ENCODE peak calls at places on chromosomes 7 and 10, in four cellular contexts. O, A, M and V are unnamed samples.

GRCh38 chr10:53025172-53025651 is 252.6 kb upstream of the MBL2 start:
- DNase-seq in O (no peak), A (no peak), M (no peak), V (no peak)

GRCh38 chr10:93028881-93029280 is 31.7 kb upstream of the CYP26C1 start:
- DNase-seq in O (no peak), A (no peak), M (no peak), V (no peak)

GRCh38 chr10:88754272-88754671 is 5.5 kb upstream of the LIPN start:
- DNase-seq in O (no peak), A (peak), M (no peak), V (no peak)

GRCh38 chr10:65365878-65366277 is 1560.0 kb upstream of the LRRTM3 start:
- DNase-seq in O (no peak), A (no peak), M (no peak), V (no peak)

GRCh38 chr10:62082729-62083412 is 181.4 kb downstream of the ARID5B start:
- DNase-seq in O (no peak), A (no peak), M (peak), V (no peak)

GRCh38 chr7:5419523-5420107 is 4.0 kb downstream of the TNRC18 start:
- DNase-seq in O (peak), A (no peak), M (no peak), V (peak)

GRCh38 chr7:27600247-27600646 is 62.4 kb downstream of the HIBADH start:
- DNase-seq in O (no peak), A (no peak), M (no peak), V (no peak)

GRCh38 chr10:571643-572042 is 117.8 kb downstream of the DIP2C start:
- DNase-seq in O (no peak), A (no peak), M (no peak), V (no peak)

GRCh38 chr7:28115261-28115660 is 65.3 kb downstream of the JAZF1 start:
- DNase-seq in O (no peak), A (no peak), M (no peak), V (no peak)

GRCh38 chr10:69232736-69233135 is 12.6 kb downstream of the HKDC1 start:
- DNase-seq in O (no peak), A (no peak), M (no peak), V (no peak)

GRCh38 chr7:128939861-128940410 is 2.2 kb downstream of the IRF5 start:
- DNase-seq in O (peak), A (peak), M (no peak), V (no peak)

GRCh38 chr10:61830072-61830845 is 71.2 kb upstream of the ARID5B start:
- DNase-seq in O (no peak), A (no peak), M (no peak), V (no peak)

GRCh38 chr10:104406715-104407517 is 53.3 kb downstream of the CFAP58 start:
- DNase-seq in O (no peak), A (peak), M (no peak), V (no peak)

GRCh38 chr7:92641921-92642511 is 51.8 kb upstream of the FAM133B start:
- DNase-seq in O (no peak), A (no peak), M (no peak), V (no peak)

GRCh38 chr10:71575446-71575845 is 144.1 kb downstream of the C10orf105 start:
- DNase-seq in O (no peak), A (no peak), M (no peak), V (no peak)

GRCh38 chr10:23293145-23293724 is 51.4 kb downstream of the C10orf67 start:
- DNase-seq in O (peak), A (peak), M (peak), V (peak)

GRCh38 chr10:17586741-17587720 is 30.1 kb downstream of the HACD1 start:
- DNase-seq in O (no peak), A (no peak), M (no peak), V (no peak)

GRCh38 chr7:34454381-34454780 is 203.6 kb upstream of the NPSR1 start:
- DNase-seq in O (no peak), A (no peak), M (no peak), V (no peak)

GRCh38 chr7:51255536-51256243 is 60.9 kb downstream of the COBL start:
- DNase-seq in O (no peak), A (no peak), M (no peak), V (no peak)

GRCh38 chr10:3239066-3239919 is 66.7 kb upstream of the PITRM1 start:
- DNase-seq in O (peak), A (peak), M (no peak), V (peak)

GRCh38 chr10:55146032-55146431 is 345.0 kb upstream of the PCDH15 start:
- DNase-seq in O (no peak), A (no peak), M (no peak), V (no peak)
- TF ChIP-seq USF1 in O (no peak), A (no peak), M (no peak), V (no peak)

DNA sequence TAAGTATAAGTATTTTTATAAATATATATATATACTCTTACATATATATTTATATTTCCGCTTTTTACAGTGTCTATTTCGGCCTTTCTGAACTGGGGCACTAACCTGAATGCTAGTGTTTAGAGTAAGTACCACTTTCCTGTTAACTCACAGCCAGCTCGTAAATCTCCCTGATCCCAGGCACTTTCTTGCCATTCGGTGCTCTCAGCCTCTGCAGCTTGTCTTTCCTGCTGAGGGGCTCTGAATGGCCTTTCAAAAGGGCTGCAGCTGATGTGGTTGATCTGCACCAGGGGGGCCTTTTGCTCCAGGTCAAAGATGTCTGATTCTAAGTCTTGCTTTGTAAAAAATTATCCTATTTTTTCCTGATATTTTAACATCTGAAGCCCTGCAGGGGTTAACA is 25.4 kb upstream of the HPS1 start:
- DNase-seq in O (no peak), A (no peak), M (no peak), V (peak)
- TF ChIP-seq USF1 in O (no peak), A (no peak), M (no peak), V (no peak)

GRCh38 chr7:925601-926000 is 28.9 kb downstream of the ADAP1 start:
- DNase-seq in O (no peak), A (no peak), M (no peak), V (peak)
- TF ChIP-seq USF1 in O (no peak), A (no peak), M (no peak), V (no peak)

GRCh38 chr10:117386805-117387204 is 11.6 kb upstream of the PDZD8 start:
- DNase-seq in O (no peak), A (no peak), M (no peak), V (no peak)

GRCh38 chr10:117391436-117392205 is 16.4 kb upstream of the PDZD8 start:
- DNase-seq in O (no peak), A (no peak), M (no peak), V (no peak)
- TF ChIP-seq USF1 in O (no peak), A (no peak), M (no peak), V (no peak)

GRCh38 chr10:74650613-74651012 is 175.8 kb upstream of the KAT6B start:
- DNase-seq in O (no peak), A (no peak), M (no peak), V (no peak)
- TF ChIP-seq USF1 in O (no peak), A (no peak), M (no peak), V (no peak)

GRCh38 chr7:42232275-42232674 is 4.7 kb downstream of the GLI3 start:
- DNase-seq in O (no peak), A (no peak), M (no peak), V (no peak)
- TF ChIP-seq USF1 in O (no peak), A (no peak), M (no peak), V (no peak)

DNA sequence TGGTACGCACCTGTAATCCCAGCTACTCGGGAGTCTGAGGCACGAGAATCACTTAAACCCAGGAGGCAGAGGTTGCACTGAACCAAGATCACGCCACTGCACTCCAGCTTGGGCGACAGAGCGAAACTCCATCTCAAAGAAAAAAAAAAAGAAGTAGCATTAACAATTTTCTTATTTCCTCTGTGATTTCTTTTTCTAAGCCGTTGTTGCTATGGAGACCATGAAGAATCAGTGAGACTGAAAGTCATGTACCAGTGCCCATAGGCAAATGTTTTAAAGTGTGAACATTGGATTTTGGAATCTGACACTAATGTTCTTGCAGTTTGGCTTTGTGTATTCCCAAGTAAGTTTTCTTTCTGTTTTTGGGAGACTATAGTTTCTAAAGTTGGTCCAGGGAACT is 18.4 kb upstream of the MAP3K8 start:
- DNase-seq in O (no peak), A (no peak), M (no peak), V (no peak)
- TF ChIP-seq USF1 in O (no peak), A (no peak), M (no peak), V (no peak)